ENCODE peak calls at places on chromosomes 4 and X, in ten cellular contexts. D is CD8-positive, alpha-beta memory T cell; R is upper lobe of right lung; M is PC-9; C is mesendoderm; V is pancreas; A is transverse colon; F is aorta; X is hepatocyte; P is H9. Z is an unnamed sample.
A peak's percentile ranks its signal among the peaks of the same experiment; 100 is the strongest.

GRCh38 chr4:151324124-151324448 is 1.3 kb downstream of the SH3D19 start:
- DNase-seq in F (no peak), V (no peak), D (no peak), R (no peak), M (no peak), C (no peak), A (no peak), X (no peak), P (no peak), Z (no peak)

GRCh38 chr4:4585012-4585670 is 43.3 kb upstream of the STX18 start:
- DNase-seq in R (no peak), D (no peak), P (no peak), F (no peak), A (no peak), C (no peak), M (peak; percentile 82), V (no peak), X (no peak), Z (no peak)

GRCh38 chr4:22474636-22475310 is 41.1 kb downstream of the ADGRA3 start:
- DNase-seq in A (no peak), V (no peak), X (no peak), M (peak; percentile 52), R (no peak), C (peak; percentile 48), P (no peak), D (no peak), F (no peak), Z (no peak)

GRCh38 chr4:52856802-52857201 is 5.3 kb upstream of the RASL11B start:
- DNase-seq in R (no peak), A (no peak), D (no peak), V (no peak), X (no peak), P (no peak), C (no peak), M (no peak), F (no peak), Z (no peak)

GRCh38 chr4:151807220-151807619 is 46.4 kb upstream of the GATB start:
- DNase-seq in M (no peak), C (no peak), X (no peak), R (no peak), A (peak; percentile 37), D (no peak), P (no peak), F (no peak), V (no peak), Z (peak; percentile 72)

GRCh38 chr4:148964456-148964855 is 522.2 kb upstream of the NR3C2 start:
- DNase-seq in X (no peak), A (no peak), C (peak; percentile 32), M (no peak), P (no peak), D (no peak), V (no peak), F (no peak), R (no peak), Z (no peak)

GRCh38 chr4:175419120-175419774 is 392.8 kb downstream of the GPM6A start:
- DNase-seq in C (peak; percentile 78), M (peak; percentile 72), X (peak; percentile 11), R (no peak), V (no peak), D (no peak), F (no peak), P (no peak), A (no peak), Z (no peak)

GRCh38 chr4:17619416-17620105 is 5.1 kb downstream of the MED28 start:
- DNase-seq in M (no peak), A (no peak), P (no peak), D (no peak), R (no peak), F (no peak), X (no peak), V (no peak), C (no peak), Z (no peak)

GRCh38 chrX:96432647-96433046 is 252.0 kb upstream of the DIAPH2 start:
- DNase-seq in C (no peak), A (no peak), F (no peak), P (no peak), V (no peak), X (no peak), D (no peak), R (no peak), M (no peak), Z (no peak)
- H3K27ac ChIP-seq in C (no peak overlapping the region), A (no peak overlapping the region), F (no peak overlapping the region), P (no peak overlapping the region), V (no peak overlapping the region), X (no peak overlapping the region), D (no peak overlapping the region), R (peak overlapping the region; percentile 36), M (no peak overlapping the region), Z (no peak overlapping the region)

GRCh38 chr4:8894424-8894816 is 22.8 kb upstream of the HMX1 start:
- DNase-seq in D (no peak), C (no peak), P (no peak), A (no peak), R (no peak), V (no peak), M (no peak), F (no peak), X (no peak), Z (no peak)

GRCh38 chr4:8896506-8896905 is 24.9 kb upstream of the HMX1 start:
- DNase-seq in X (no peak), A (no peak), F (no peak), V (no peak), R (no peak), M (no peak), D (no peak), P (no peak), C (no peak), Z (no peak)

GRCh38 chr4:8897768-8898167 is 26.1 kb upstream of the HMX1 start:
- DNase-seq in D (no peak), V (no peak), M (no peak), X (no peak), F (no peak), R (no peak), A (no peak), P (no peak), C (no peak), Z (no peak)

GRCh38 chr4:8895295-8895694 is 23.7 kb upstream of the HMX1 start:
- DNase-seq in C (no peak), P (no peak), A (no peak), M (no peak), D (no peak), V (no peak), F (no peak), R (no peak), X (no peak), Z (no peak)

DNA sequence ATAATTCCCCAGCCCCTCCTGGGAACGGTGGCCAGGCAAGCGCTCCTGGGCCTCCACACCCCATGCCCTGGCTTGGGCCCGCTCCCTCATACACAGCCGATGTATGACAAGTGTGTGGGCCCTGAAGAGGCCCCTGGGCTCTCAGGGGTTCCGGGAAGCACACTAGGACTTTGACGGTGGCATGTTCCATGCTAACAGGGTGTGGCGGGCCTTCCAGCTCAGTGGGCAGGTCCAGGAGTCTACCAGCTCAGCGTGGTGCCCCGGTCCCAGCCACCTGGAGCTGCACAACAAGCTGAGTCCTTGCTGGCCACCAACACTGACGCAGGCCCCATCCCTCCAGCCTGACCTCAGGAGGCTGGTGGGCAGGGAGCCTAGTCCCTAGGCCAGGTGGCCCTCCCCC is 24.4 kb upstream of the HMX1 start:
- DNase-seq in M (no peak), A (no peak), R (no peak), P (no peak), F (no peak), D (no peak), X (no peak), C (no peak), V (no peak), Z (no peak)
- H3K27me3 ChIP-seq in M (peaks cover 52% of the 10 kb centered on the region), A (peaks cover 64% of the 10 kb centered on the region), R (peaks cover 60% of the 10 kb centered on the region), P (peaks cover 45% of the 10 kb centered on the region), F (no peaks in the 10 kb centered on the region), D (peaks cover 4% of the 10 kb centered on the region), X (peaks cover 71% of the 10 kb centered on the region), C (peaks cover 35% of the 10 kb centered on the region), V (peaks cover 25% of the 10 kb centered on the region), Z (peaks cover 100% of the 10 kb centered on the region)

GRCh38 chr4:20253272-20253798 is 1.6 kb downstream of the SLIT2 start:
- DNase-seq in A (no peak), D (no peak), C (peak; percentile 14), P (no peak), X (no peak), M (no peak), R (peak; percentile 53), V (no peak), F (peak; percentile 32), Z (no peak)

GRCh38 chr4:20252656-20253271 is 1.1 kb downstream of the SLIT2 start:
- DNase-seq in F (peak; percentile 55), C (peak; percentile 70), M (no peak), R (peak; percentile 68), X (peak; percentile 37), A (peak; percentile 11), P (peak; percentile 53), V (peak; percentile 2), D (no peak), Z (peak; percentile 20)

GRCh38 chr4:20251796-20252655 is at the start of gene SLIT2:
- DNase-seq in X (peak; percentile 92), A (peak; percentile 81), C (peak; percentile 91), F (peak; percentile 84), M (no peak), R (peak; percentile 88), V (peak; percentile 70), D (no peak), P (peak; percentile 88), Z (peak; percentile 82)

GRCh38 chr4:20249333-20249732 is 2.4 kb upstream of the SLIT2 start:
- DNase-seq in F (no peak), V (no peak), X (peak; percentile 21), C (peak; percentile 42), P (no peak), R (no peak), D (no peak), A (no peak), M (no peak), Z (no peak)

GRCh38 chr4:20251061-20251795 is 477 bp upstream of the SLIT2 start:
- DNase-seq in C (no peak), P (no peak), A (no peak), X (no peak), M (no peak), F (no peak), V (no peak), R (no peak), D (no peak), Z (no peak)
- H3K27ac ChIP-seq in C (no peak overlapping the region), P (no peak overlapping the region), A (peak overlapping the region; percentile 78), X (peak overlapping the region; percentile 30), M (no peak overlapping the region), F (no peak overlapping the region), V (no peak overlapping the region), R (no peak overlapping the region), D (no peak overlapping the region), Z (peak overlapping the region; percentile 71)

GRCh38 chrX:23333842-23334535 is 660 bp upstream of the PTCHD1 start:
- DNase-seq in F (no peak), R (peak; percentile 58), D (no peak), C (peak; percentile 76), A (peak; percentile 17), P (peak; percentile 76), V (no peak), M (no peak), X (peak; percentile 67), Z (no peak)

GRCh38 chrX:23334536-23334870 is at the start of gene PTCHD1:
- DNase-seq in P (no peak), D (no peak), M (no peak), C (no peak), X (no peak), F (no peak), V (no peak), A (no peak), R (no peak), Z (no peak)

GRCh38 chrX:23334871-23335599 is 386 bp downstream of the PTCHD1 start:
- DNase-seq in A (no peak), X (peak; percentile 27), C (peak; percentile 40), M (no peak), F (no peak), R (no peak), P (peak; percentile 57), V (no peak), D (no peak), Z (no peak)

GRCh38 chrX:23341452-23341851 is 6.8 kb downstream of the PTCHD1 start:
- DNase-seq in P (peak; percentile 74), A (no peak), V (no peak), F (no peak), R (no peak), D (no peak), M (no peak), C (peak; percentile 90), X (peak; percentile 49), Z (no peak)

DNA sequence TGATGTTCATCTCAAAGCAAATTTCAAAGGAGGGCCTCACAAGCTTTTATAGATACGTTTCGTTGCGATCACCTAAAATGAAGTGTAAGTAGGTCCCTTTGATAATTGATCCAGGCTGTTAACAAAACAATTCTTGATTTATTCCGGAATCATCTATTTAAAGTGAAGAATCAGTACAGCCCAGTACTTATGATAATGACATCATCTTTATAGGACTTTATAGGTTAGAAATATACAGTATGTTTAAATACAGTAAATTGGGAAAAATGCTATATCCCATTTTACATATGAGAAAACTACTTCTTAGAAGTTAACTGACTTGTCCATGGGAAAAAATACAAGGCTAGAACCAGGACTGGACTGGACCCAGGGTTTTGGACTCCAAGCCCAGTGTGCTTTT is 3.7 kb downstream of the PTCHD1 start:
- DNase-seq in A (no peak), P (no peak), R (no peak), V (no peak), X (no peak), D (no peak), M (no peak), F (no peak), C (no peak), Z (no peak)
- H3K27me3 ChIP-seq in A (peaks cover 31% of the 10 kb centered on the region), P (peaks cover 7% of the 10 kb centered on the region), R (peaks cover 8% of the 10 kb centered on the region), V (peaks cover 36% of the 10 kb centered on the region), X (peaks cover 55% of the 10 kb centered on the region), D (no peaks in the 10 kb centered on the region), M (no peaks in the 10 kb centered on the region), F (no peaks in the 10 kb centered on the region), C (no peaks in the 10 kb centered on the region), Z (peaks cover 54% of the 10 kb centered on the region)